ENCODE peak calls at places on chromosomes 1 and 21, in ten cellular contexts. One of them, this sample, is unnamed.

GRCh38 chr1:155178441-155179106 is 4.9 kb downstream of the TRIM46 start:
- DNase-seq in Right ventricle myocardium superior: no peak
- DNase-seq in right cardiac atrium: peak
- DNase-seq in CD8-positive, alpha-beta memory T cell: no peak
- DNase-seq in C1 segment of cervical spinal cord: no peak
- DNase-seq in mammary epithelial cell: no peak
- DNase-seq in NCI-H774: no peak
- DNase-seq in activated T-cell treated with anti-CD3 and anti-CD28 coated beads for 1 hour: no peak
- DNase-seq in HuH-7.5: peak
- DNase-seq in brain microvascular endothelial cell: no peak
- DNase-seq in this sample: no peak

GRCh38 chr1:61433646-61434045 is 291.3 kb downstream of the TM2D1 start:
- DNase-seq in C1 segment of cervical spinal cord: no peak
- DNase-seq in CD8-positive, alpha-beta memory T cell: no peak
- DNase-seq in right cardiac atrium: no peak
- DNase-seq in mammary epithelial cell: no peak
- DNase-seq in Right ventricle myocardium superior: no peak
- DNase-seq in activated T-cell treated with anti-CD3 and anti-CD28 coated beads for 1 hour: no peak
- DNase-seq in brain microvascular endothelial cell: no peak
- DNase-seq in NCI-H774: no peak
- DNase-seq in HuH-7.5: no peak
- DNase-seq in this sample: no peak

GRCh38 chr21:42387843-42388242 is 8.0 kb downstream of the TMPRSS3 start:
- DNase-seq in Right ventricle myocardium superior: no peak
- DNase-seq in HuH-7.5: no peak
- DNase-seq in activated T-cell treated with anti-CD3 and anti-CD28 coated beads for 1 hour: no peak
- DNase-seq in brain microvascular endothelial cell: no peak
- DNase-seq in CD8-positive, alpha-beta memory T cell: no peak
- DNase-seq in NCI-H774: no peak
- DNase-seq in C1 segment of cervical spinal cord: no peak
- DNase-seq in right cardiac atrium: no peak
- DNase-seq in mammary epithelial cell: no peak
- DNase-seq in this sample: no peak

GRCh38 chr21:36697473-36698159 is 1.3 kb upstream of the SIM2 start:
- DNase-seq in HuH-7.5: no peak
- DNase-seq in Right ventricle myocardium superior: no peak
- DNase-seq in NCI-H774: no peak
- DNase-seq in CD8-positive, alpha-beta memory T cell: no peak
- DNase-seq in activated T-cell treated with anti-CD3 and anti-CD28 coated beads for 1 hour: no peak
- DNase-seq in brain microvascular endothelial cell: no peak
- DNase-seq in C1 segment of cervical spinal cord: no peak
- DNase-seq in right cardiac atrium: no peak
- DNase-seq in mammary epithelial cell: no peak
- DNase-seq in this sample: no peak

GRCh38 chr21:45033791-45034555 is 40.4 kb upstream of the ADARB1 start:
- DNase-seq in activated T-cell treated with anti-CD3 and anti-CD28 coated beads for 1 hour: no peak
- DNase-seq in Right ventricle myocardium superior: no peak
- DNase-seq in NCI-H774: no peak
- DNase-seq in right cardiac atrium: peak
- DNase-seq in HuH-7.5: no peak
- DNase-seq in CD8-positive, alpha-beta memory T cell: no peak
- DNase-seq in C1 segment of cervical spinal cord: no peak
- DNase-seq in mammary epithelial cell: no peak
- DNase-seq in brain microvascular endothelial cell: peak
- DNase-seq in this sample: no peak

GRCh38 chr1:82632164-82632563 is 831.4 kb downstream of the ADGRL2 start:
- DNase-seq in right cardiac atrium: no peak
- DNase-seq in Right ventricle myocardium superior: no peak
- DNase-seq in C1 segment of cervical spinal cord: no peak
- DNase-seq in mammary epithelial cell: no peak
- DNase-seq in activated T-cell treated with anti-CD3 and anti-CD28 coated beads for 1 hour: no peak
- DNase-seq in NCI-H774: no peak
- DNase-seq in HuH-7.5: no peak
- DNase-seq in brain microvascular endothelial cell: no peak
- DNase-seq in CD8-positive, alpha-beta memory T cell: no peak
- DNase-seq in this sample: no peak

GRCh38 chr1:25616932-25617625 is 488 bp downstream of the MAN1C1 start:
- DNase-seq in C1 segment of cervical spinal cord: no peak
- DNase-seq in mammary epithelial cell: peak
- DNase-seq in Right ventricle myocardium superior: no peak
- DNase-seq in NCI-H774: no peak
- DNase-seq in right cardiac atrium: peak
- DNase-seq in activated T-cell treated with anti-CD3 and anti-CD28 coated beads for 1 hour: no peak
- DNase-seq in brain microvascular endothelial cell: no peak
- DNase-seq in CD8-positive, alpha-beta memory T cell: peak
- DNase-seq in HuH-7.5: peak
- DNase-seq in this sample: no peak

GRCh38 chr1:90781429-90782020 is 64.4 kb upstream of the BARHL2 start:
- DNase-seq in CD8-positive, alpha-beta memory T cell: no peak
- DNase-seq in right cardiac atrium: no peak
- DNase-seq in Right ventricle myocardium superior: no peak
- DNase-seq in brain microvascular endothelial cell: no peak
- DNase-seq in NCI-H774: no peak
- DNase-seq in HuH-7.5: no peak
- DNase-seq in activated T-cell treated with anti-CD3 and anti-CD28 coated beads for 1 hour: no peak
- DNase-seq in C1 segment of cervical spinal cord: peak
- DNase-seq in mammary epithelial cell: no peak
- DNase-seq in this sample: no peak

GRCh38 chr1:165949335-165950130 is 122.1 kb downstream of the UCK2 start:
- DNase-seq in Right ventricle myocardium superior: no peak
- DNase-seq in CD8-positive, alpha-beta memory T cell: no peak
- DNase-seq in activated T-cell treated with anti-CD3 and anti-CD28 coated beads for 1 hour: no peak
- DNase-seq in right cardiac atrium: no peak
- DNase-seq in brain microvascular endothelial cell: no peak
- DNase-seq in C1 segment of cervical spinal cord: no peak
- DNase-seq in mammary epithelial cell: no peak
- DNase-seq in HuH-7.5: no peak
- DNase-seq in NCI-H774: no peak
- DNase-seq in this sample: no peak

GRCh38 chr1:93001893-93002292 is 40.6 kb upstream of the DIPK1A start:
- DNase-seq in C1 segment of cervical spinal cord: no peak
- DNase-seq in brain microvascular endothelial cell: no peak
- DNase-seq in activated T-cell treated with anti-CD3 and anti-CD28 coated beads for 1 hour: no peak
- DNase-seq in mammary epithelial cell: no peak
- DNase-seq in Right ventricle myocardium superior: no peak
- DNase-seq in right cardiac atrium: no peak
- DNase-seq in CD8-positive, alpha-beta memory T cell: no peak
- DNase-seq in HuH-7.5: no peak
- DNase-seq in NCI-H774: no peak
- DNase-seq in this sample: no peak

GRCh38 chr1:103371234-103371633 is 154.3 kb upstream of the RNPC3 start:
- DNase-seq in right cardiac atrium: no peak
- DNase-seq in HuH-7.5: no peak
- DNase-seq in Right ventricle myocardium superior: no peak
- DNase-seq in activated T-cell treated with anti-CD3 and anti-CD28 coated beads for 1 hour: no peak
- DNase-seq in brain microvascular endothelial cell: peak
- DNase-seq in NCI-H774: no peak
- DNase-seq in C1 segment of cervical spinal cord: no peak
- DNase-seq in CD8-positive, alpha-beta memory T cell: no peak
- DNase-seq in mammary epithelial cell: no peak
- DNase-seq in this sample: no peak

GRCh38 chr1:193927550-193927949 is 741.1 kb upstream of the B3GALT2 start:
- DNase-seq in HuH-7.5: no peak
- DNase-seq in brain microvascular endothelial cell: no peak
- DNase-seq in Right ventricle myocardium superior: no peak
- DNase-seq in activated T-cell treated with anti-CD3 and anti-CD28 coated beads for 1 hour: no peak
- DNase-seq in CD8-positive, alpha-beta memory T cell: no peak
- DNase-seq in NCI-H774: no peak
- DNase-seq in mammary epithelial cell: no peak
- DNase-seq in C1 segment of cervical spinal cord: no peak
- DNase-seq in right cardiac atrium: no peak
- DNase-seq in this sample: no peak

GRCh38 chr1:152110365-152110859 is 4.8 kb downstream of the TCHH start:
- DNase-seq in brain microvascular endothelial cell: peak
- DNase-seq in NCI-H774: peak
- DNase-seq in C1 segment of cervical spinal cord: no peak
- DNase-seq in CD8-positive, alpha-beta memory T cell: no peak
- DNase-seq in right cardiac atrium: peak
- DNase-seq in mammary epithelial cell: peak
- DNase-seq in Right ventricle myocardium superior: peak
- DNase-seq in HuH-7.5: peak
- DNase-seq in activated T-cell treated with anti-CD3 and anti-CD28 coated beads for 1 hour: no peak
- DNase-seq in this sample: peak

GRCh38 chr1:145751491-145752021 is 32.3 kb downstream of the CD160 start:
- DNase-seq in brain microvascular endothelial cell: peak
- DNase-seq in activated T-cell treated with anti-CD3 and anti-CD28 coated beads for 1 hour: no peak
- DNase-seq in NCI-H774: no peak
- DNase-seq in HuH-7.5: no peak
- DNase-seq in right cardiac atrium: no peak
- DNase-seq in mammary epithelial cell: peak
- DNase-seq in CD8-positive, alpha-beta memory T cell: no peak
- DNase-seq in C1 segment of cervical spinal cord: no peak
- DNase-seq in Right ventricle myocardium superior: no peak
- DNase-seq in this sample: peak

GRCh38 chr21:17293194-17293593 is 219.6 kb upstream of the CXADR start:
- DNase-seq in CD8-positive, alpha-beta memory T cell: no peak
- DNase-seq in activated T-cell treated with anti-CD3 and anti-CD28 coated beads for 1 hour: no peak
- DNase-seq in right cardiac atrium: no peak
- DNase-seq in C1 segment of cervical spinal cord: no peak
- DNase-seq in mammary epithelial cell: no peak
- DNase-seq in brain microvascular endothelial cell: no peak
- DNase-seq in NCI-H774: no peak
- DNase-seq in Right ventricle myocardium superior: no peak
- DNase-seq in HuH-7.5: no peak
- DNase-seq in this sample: no peak

GRCh38 chr1:118077331-118078055 is 107.5 kb downstream of the SPAG17 start:
- DNase-seq in NCI-H774: peak
- DNase-seq in activated T-cell treated with anti-CD3 and anti-CD28 coated beads for 1 hour: no peak
- DNase-seq in Right ventricle myocardium superior: no peak
- DNase-seq in CD8-positive, alpha-beta memory T cell: no peak
- DNase-seq in HuH-7.5: no peak
- DNase-seq in brain microvascular endothelial cell: peak
- DNase-seq in right cardiac atrium: no peak
- DNase-seq in mammary epithelial cell: peak
- DNase-seq in C1 segment of cervical spinal cord: no peak
- DNase-seq in this sample: peak

GRCh38 chr1:203009185-203009584 is 2.0 kb downstream of the TMEM183A start:
- DNase-seq in mammary epithelial cell: no peak
- DNase-seq in NCI-H774: no peak
- DNase-seq in C1 segment of cervical spinal cord: no peak
- DNase-seq in CD8-positive, alpha-beta memory T cell: no peak
- DNase-seq in right cardiac atrium: no peak
- DNase-seq in Right ventricle myocardium superior: no peak
- DNase-seq in brain microvascular endothelial cell: no peak
- DNase-seq in HuH-7.5: no peak
- DNase-seq in activated T-cell treated with anti-CD3 and anti-CD28 coated beads for 1 hour: no peak
- DNase-seq in this sample: no peak

GRCh38 chr1:5949074-5949760 is 43.0 kb downstream of the NPHP4 start:
- DNase-seq in HuH-7.5: peak
- DNase-seq in right cardiac atrium: no peak
- DNase-seq in mammary epithelial cell: no peak
- DNase-seq in NCI-H774: no peak
- DNase-seq in C1 segment of cervical spinal cord: no peak
- DNase-seq in brain microvascular endothelial cell: no peak
- DNase-seq in Right ventricle myocardium superior: no peak
- DNase-seq in CD8-positive, alpha-beta memory T cell: no peak
- DNase-seq in activated T-cell treated with anti-CD3 and anti-CD28 coated beads for 1 hour: no peak
- DNase-seq in this sample: no peak

GRCh38 chr1:14215151-14215550 is 383.3 kb upstream of the KAZN start:
- DNase-seq in HuH-7.5: no peak
- DNase-seq in mammary epithelial cell: no peak
- DNase-seq in right cardiac atrium: no peak
- DNase-seq in Right ventricle myocardium superior: no peak
- DNase-seq in brain microvascular endothelial cell: no peak
- DNase-seq in activated T-cell treated with anti-CD3 and anti-CD28 coated beads for 1 hour: no peak
- DNase-seq in CD8-positive, alpha-beta memory T cell: no peak
- DNase-seq in NCI-H774: no peak
- DNase-seq in C1 segment of cervical spinal cord: no peak
- DNase-seq in this sample: peak

GRCh38 chr1:223718850-223719249 is 6.5 kb downstream of the CAPN2 start:
- DNase-seq in C1 segment of cervical spinal cord: no peak
- DNase-seq in CD8-positive, alpha-beta memory T cell: no peak
- DNase-seq in NCI-H774: no peak
- DNase-seq in right cardiac atrium: no peak
- DNase-seq in HuH-7.5: no peak
- DNase-seq in mammary epithelial cell: no peak
- DNase-seq in Right ventricle myocardium superior: no peak
- DNase-seq in activated T-cell treated with anti-CD3 and anti-CD28 coated beads for 1 hour: no peak
- DNase-seq in brain microvascular endothelial cell: no peak
- DNase-seq in this sample: peak

GRCh38 chr1:227315500-227316346 is 2.6 kb downstream of the CDC42BPA start:
- DNase-seq in brain microvascular endothelial cell: peak
- DNase-seq in C1 segment of cervical spinal cord: no peak
- DNase-seq in Right ventricle myocardium superior: no peak
- DNase-seq in right cardiac atrium: no peak
- DNase-seq in activated T-cell treated with anti-CD3 and anti-CD28 coated beads for 1 hour: no peak
- DNase-seq in mammary epithelial cell: peak
- DNase-seq in HuH-7.5: peak
- DNase-seq in NCI-H774: peak
- DNase-seq in CD8-positive, alpha-beta memory T cell: no peak
- DNase-seq in this sample: peak

GRCh38 chr21:32719085-32719484 is 8.7 kb downstream of the SYNJ1 start:
- DNase-seq in mammary epithelial cell: no peak
- DNase-seq in right cardiac atrium: no peak
- DNase-seq in brain microvascular endothelial cell: no peak
- DNase-seq in C1 segment of cervical spinal cord: no peak
- DNase-seq in HuH-7.5: no peak
- DNase-seq in CD8-positive, alpha-beta memory T cell: no peak
- DNase-seq in Right ventricle myocardium superior: no peak
- DNase-seq in NCI-H774: no peak
- DNase-seq in activated T-cell treated with anti-CD3 and anti-CD28 coated beads for 1 hour: no peak
- DNase-seq in this sample: no peak

GRCh38 chr21:39441502-39442475 is 3.8 kb downstream of the LCA5L start:
- DNase-seq in NCI-H774: no peak
- DNase-seq in CD8-positive, alpha-beta memory T cell: peak
- DNase-seq in right cardiac atrium: no peak
- DNase-seq in Right ventricle myocardium superior: no peak
- DNase-seq in C1 segment of cervical spinal cord: no peak
- DNase-seq in HuH-7.5: peak
- DNase-seq in activated T-cell treated with anti-CD3 and anti-CD28 coated beads for 1 hour: peak
- DNase-seq in mammary epithelial cell: peak
- DNase-seq in brain microvascular endothelial cell: peak
- DNase-seq in this sample: peak

This sample was measured in RCC 7860.